ENCODE peak calls at places on chromosomes 16 and 17, in four cellular contexts. V is transverse colon; N is CD8-positive, alpha-beta T cell; B is tibial artery. P is an unnamed sample. For H3K4me1, the result is how much of the 10 kb centered on the place peaks cover.

GRCh38 chr16:68470461-68471150 is 22.3 kb upstream of the SMPD3 start:
- DNase-seq in V (peak), N (peak), B (peak), P (no peak)

GRCh38 chr17:38455288-38455915 is 27.1 kb downstream of the ARHGAP23 start:
- DNase-seq in V (no peak), N (no peak), B (no peak), P (no peak)

GRCh38 chr16:66899310-66899944 is 19.1 kb downstream of the PDP2 start:
- DNase-seq in V (no peak), N (no peak), B (no peak), P (no peak)

GRCh38 chr16:67000384-67001158 is 12.2 kb downstream of the CES4A start:
- DNase-seq in V (peak), N (peak), B (peak), P (peak)

GRCh38 chr17:66781135-66781534 is 53.8 kb upstream of the CACNG5 start:
- DNase-seq in V (no peak), N (no peak), B (no peak), P (no peak)

GRCh38 chr17:69637399-69638165 is 223.1 kb downstream of the MAP2K6 start:
- DNase-seq in V (no peak), N (no peak), B (no peak), P (peak)

GRCh38 chr17:75561927-75562603 is 25.5 kb upstream of the MYO15B start:
- DNase-seq in V (no peak), N (no peak), B (no peak), P (no peak)

GRCh38 chr16:630815-631405 is at the start of gene WFIKKN1:
- DNase-seq in V (no peak), N (no peak), B (no peak), P (no peak)

GRCh38 chr17:14373587-14374259 is 72.8 kb downstream of the HS3ST3B1 start:
- DNase-seq in V (no peak), N (no peak), B (no peak), P (peak)

GRCh38 chr16:608019-608418 is 18.2 kb downstream of the RAB40C start:
- DNase-seq in V (no peak), N (no peak), B (no peak), P (no peak)

GRCh38 chr17:67469208-67469980 is 92.3 kb downstream of the PITPNC1 start:
- DNase-seq in V (no peak), N (peak), B (no peak), P (no peak)

GRCh38 chr17:49742256-49742655 is 21.7 kb downstream of the FAM117A start:
- DNase-seq in V (no peak), N (no peak), B (no peak), P (no peak)

GRCh38 chr16:48687421-48688038 is 77.5 kb upstream of the N4BP1 start:
- DNase-seq in V (peak), N (no peak), B (peak), P (peak)

GRCh38 chr17:78365561-78366108 is 5.8 kb upstream of the SOCS3 start:
- DNase-seq in V (no peak), N (no peak), B (no peak), P (no peak)

GRCh38 chr16:84692451-84692850 is 7.3 kb upstream of the USP10 start:
- DNase-seq in V (no peak), N (no peak), B (no peak), P (no peak)

GRCh38 chr16:68081796-68082567 is 3.2 kb upstream of the NFATC3 start:
- DNase-seq in V (no peak), N (no peak), B (no peak), P (no peak)

GRCh38 chr16:31253642-31254045 is 6.1 kb upstream of the ITGAM start:
- DNase-seq in V (peak), N (peak), B (peak), P (no peak)

GRCh38 chr17:7561589-7562207 is at the start of gene SENP3:
- DNase-seq in V (peak), N (peak), B (peak), P (peak)

GRCh38 chr16:35181422-35182030 is 1722.1 kb downstream of the TP53TG3F start:
- DNase-seq in V (no peak), N (no peak), B (no peak), P (no peak)

GRCh38 chr17:39628655-39629493 is 2.1 kb downstream of the PPP1R1B start:
- DNase-seq in V (peak), N (no peak), B (no peak), P (no peak)

GRCh38 chr16:27316038-27316680 is 2.4 kb downstream of the IL4R start:
- DNase-seq in V (no peak), N (no peak), B (no peak), P (no peak)

GRCh38 chr17:79618383-79619067 is 7.7 kb upstream of the RBFOX3 start:
- DNase-seq in V (no peak), N (no peak), B (peak), P (no peak)

GRCh38 chr17:12973496-12974318 is 44.1 kb downstream of the ELAC2 start:
- DNase-seq in V (no peak), N (no peak), B (no peak), P (no peak)

GRCh38 chr17:76527430-76528111 is 9.9 kb downstream of the CYGB start:
- DNase-seq in V (peak), N (peak), B (no peak), P (no peak)

GRCh38 chr16:28937222-28937876 is 5.6 kb downstream of the CD19 start:
- DNase-seq in V (no peak), N (no peak), B (no peak), P (no peak)

GRCh38 chr17:68228817-68229570 is 18.8 kb upstream of the AMZ2 start:
- DNase-seq in V (no peak), N (no peak), B (no peak), P (no peak)

GRCh38 chr16:20931066-20931465 is 30.5 kb downstream of the LYRM1 start:
- DNase-seq in V (no peak), N (no peak), B (no peak), P (no peak)

GRCh38 chr17:31900877-31901276 is 631 bp downstream of the UTP6 start:
- DNase-seq in V (no peak), N (no peak), B (no peak), P (peak)

GRCh38 chr17:49132699-49133364 is at the start of gene B4GALNT2:
- DNase-seq in V (peak), N (no peak), B (no peak), P (no peak)

GRCh38 chr17:82603981-82604448 is 44.2 kb downstream of the WDR45B start:
- DNase-seq in V (peak), N (peak), B (peak), P (no peak)

GRCh38 chr17:73189417-73190099 is 3.3 kb upstream of the COG1 start:
- DNase-seq in V (no peak), N (no peak), B (no peak), P (no peak)
- TF ChIP-seq CTCF in V (peak), N (no peak), B (no peak), P (peak)

DNA sequence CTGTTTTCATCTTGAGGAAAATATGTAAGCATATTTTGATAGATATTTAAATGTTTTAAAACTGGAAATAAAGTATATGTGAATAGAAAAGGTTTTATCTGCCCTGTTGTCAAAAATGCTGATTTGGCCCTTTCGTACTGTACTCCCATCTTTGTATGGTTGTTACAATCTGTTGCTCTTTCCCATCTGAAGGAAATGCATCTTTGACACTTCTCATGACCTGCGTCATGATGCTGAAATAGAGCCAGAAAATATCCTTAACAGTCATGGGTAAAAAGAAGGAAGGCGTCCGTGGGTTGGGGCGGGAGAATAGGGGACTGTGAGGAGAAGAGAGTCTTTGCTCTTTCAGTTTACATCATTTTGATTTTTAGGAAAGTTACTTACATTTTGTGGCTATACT is 327.7 kb downstream of the BCAS3 start:
- DNase-seq in V (no peak), N (no peak), B (no peak), P (no peak)
- H3K4me1 ChIP-seq in V (under half), N (under half), B (under half), P (under half)

GRCh38 chr16:88610080-88610479 is 28.3 kb upstream of the IL17C start:
- DNase-seq in V (no peak), N (no peak), B (no peak), P (no peak)
- TF ChIP-seq CTCF in V (no peak), N (no peak), B (no peak), P (no peak)

DNA sequence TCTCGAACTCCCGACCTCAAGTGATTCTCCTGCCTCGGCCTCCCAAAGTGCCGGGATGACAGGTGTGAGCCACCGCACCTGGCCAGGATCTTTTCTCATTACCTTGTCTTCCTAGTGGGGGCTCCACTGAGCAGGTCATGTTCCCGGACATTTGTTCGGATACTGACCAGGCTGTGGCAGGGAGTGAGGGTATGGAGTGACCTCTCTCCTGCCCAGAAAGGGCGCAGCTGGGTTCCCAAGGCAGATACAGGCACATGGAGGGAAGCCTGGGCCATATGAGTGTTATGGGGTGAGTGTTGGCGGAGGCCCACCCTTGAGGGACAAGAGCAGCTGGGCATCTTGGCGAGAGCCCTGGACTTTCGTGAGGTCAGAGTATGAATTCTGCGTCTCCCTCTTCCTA is 5.5 kb downstream of the SERPINF1 start:
- DNase-seq in V (no peak), N (no peak), B (no peak), P (no peak)
- H3K4me1 ChIP-seq in V (under half), N (half or more), B (under half), P (under half)

DNA sequence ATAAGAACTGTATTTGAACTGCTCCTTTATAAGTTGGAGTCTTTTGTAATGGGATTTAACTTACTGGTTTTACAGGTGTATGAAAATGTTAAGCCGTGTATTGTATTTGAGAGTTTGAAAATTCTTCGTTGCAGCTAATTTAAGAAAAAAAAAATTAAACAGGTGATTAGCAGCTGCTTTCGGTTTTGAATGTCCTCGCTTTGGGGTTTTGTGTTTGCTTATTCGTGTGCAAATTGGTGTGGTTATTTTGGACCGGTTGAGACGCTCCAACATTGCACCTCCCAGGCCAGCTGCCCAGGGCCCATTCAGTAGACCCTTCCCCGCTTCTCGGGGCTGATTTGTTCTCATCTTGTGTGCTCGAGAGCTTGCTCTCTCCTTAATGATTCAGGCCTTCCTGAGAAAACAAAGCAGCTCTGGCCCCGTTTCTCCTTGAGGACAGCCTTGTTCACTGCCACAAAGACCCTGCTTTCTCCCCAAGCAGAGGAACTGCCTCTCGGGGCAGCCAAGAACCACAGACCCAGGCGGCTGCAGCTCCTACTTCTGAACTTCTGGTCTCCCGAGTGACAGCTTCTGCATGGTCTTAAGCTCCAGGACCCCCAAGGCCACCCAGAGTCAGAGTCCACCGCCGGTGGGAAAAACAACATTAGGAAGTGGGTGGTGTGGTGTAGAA is 100.5 kb downstream of the MSI2 start:
- DNase-seq in V (peak), N (no peak), B (no peak), P (no peak)
- TF ChIP-seq CTCF in V (no peak), N (no peak), B (no peak), P (no peak)